ENCODE peak calls at places on chromosomes 11 and 22, in seven cellular contexts. M is body of pancreas, Q is psoas muscle, E is WERI-Rb-1, L is neural progenitor cell, K is GM23338, R is fibroblast of the aortic adventitia. U is an unnamed sample.

GRCh38 chr22:50733521-50734342 is 4.3 kb upstream of the ACR start:
- DNase-seq in R (peak; percentile 31), Q (peak; percentile 39), M (no peak), E (peak; percentile 34), L (peak; percentile 17), K (no peak), U (no peak)

GRCh38 chr11:122690801-122691649 is 35.5 kb downstream of the UBASH3B start:
- DNase-seq in M (peak; percentile 10), L (peak; percentile 18), Q (no peak), R (peak; percentile 74), K (peak; percentile 35), E (no peak), U (no peak)

GRCh38 chr22:46028069-46028991 is 51.4 kb upstream of the WNT7B start:
- DNase-seq in M (no peak), E (no peak), K (no peak), L (no peak), R (no peak), Q (no peak), U (no peak)

GRCh38 chr22:19875061-19875530 is 20.4 kb upstream of the GNB1L start:
- DNase-seq in E (no peak), K (no peak), Q (peak; percentile 39), L (no peak), R (no peak), M (no peak), U (no peak)

GRCh38 chr11:91922846-91923245 is 301.8 kb upstream of the FAT3 start:
- DNase-seq in K (no peak), L (no peak), E (no peak), R (no peak), M (no peak), Q (no peak), U (no peak)

GRCh38 chr11:109033627-109034340 is 368.9 kb downstream of the DDX10 start:
- DNase-seq in L (no peak), R (peak; percentile 99), Q (no peak), M (no peak), E (no peak), K (no peak), U (peak; percentile 85)

GRCh38 chr11:111766834-111767142 is 599 bp upstream of the PPP2R1B start:
- DNase-seq in R (no peak), K (no peak), Q (no peak), L (no peak), M (no peak), E (no peak), U (no peak)

GRCh38 chr22:17921871-17922821 is 102.2 kb downstream of the MICAL3 start:
- DNase-seq in R (no peak), L (peak; percentile 72), Q (no peak), K (peak; percentile 95), E (no peak), M (no peak), U (no peak)

GRCh38 chr11:118109231-118109630 is 22.5 kb upstream of the SMIM35 start:
- DNase-seq in Q (peak; percentile 65), K (no peak), L (no peak), M (no peak), R (peak; percentile 32), E (no peak), U (no peak)

GRCh38 chr11:850777-851762 is 8.4 kb downstream of the TSPAN4 start:
- DNase-seq in E (peak; percentile 75), L (peak; percentile 77), M (no peak), R (peak; percentile 38), K (peak; percentile 73), Q (no peak), U (no peak)

GRCh38 chr22:46581580-46582244 is 38.5 kb upstream of the GRAMD4 start:
- DNase-seq in Q (peak; percentile 75), L (no peak), R (no peak), E (no peak), M (no peak), K (no peak), U (no peak)

GRCh38 chr11:7688238-7688826 is 15.0 kb upstream of the CYB5R2 start:
- DNase-seq in Q (no peak), E (no peak), L (peak; percentile 21), R (peak; percentile 57), K (peak; percentile 74), M (no peak), U (no peak)

GRCh38 chr22:38927033-38927789 is 30.2 kb upstream of the APOBEC3A start:
- DNase-seq in K (peak; percentile 91), E (peak; percentile 91), M (peak; percentile 87), R (peak; percentile 29), Q (peak; percentile 85), L (peak; percentile 89), U (no peak)

GRCh38 chr11:37973926-37974325 is 1375.9 kb upstream of the RAG2 start:
- DNase-seq in K (no peak), L (no peak), R (no peak), Q (no peak), E (no peak), M (no peak), U (no peak)

GRCh38 chr11:122711362-122711761 is 55.8 kb downstream of the UBASH3B start:
- DNase-seq in M (no peak), L (no peak), E (no peak), K (no peak), R (no peak), Q (no peak), U (no peak)

GRCh38 chr11:96748639-96749370 is 359.0 kb downstream of the JRKL start:
- DNase-seq in E (no peak), Q (no peak), R (peak; percentile 65), M (no peak), K (no peak), L (no peak), U (peak; percentile 9)

GRCh38 chr22:17664414-17665045 is 26.0 kb downstream of the BCL2L13 start:
- DNase-seq in L (no peak), R (no peak), E (no peak), M (no peak), K (no peak), Q (no peak), U (no peak)

GRCh38 chr22:38257170-38257569 is 15.6 kb downstream of the TMEM184B start:
- DNase-seq in Q (no peak), M (no peak), L (no peak), R (peak; percentile 82), E (no peak), K (no peak), U (peak; percentile 34)

GRCh38 chr11:69918938-69919650 is 99.9 kb upstream of the FGF3 start:
- DNase-seq in K (peak; percentile 91), R (peak; percentile 65), L (peak; percentile 88), E (peak; percentile 77), M (peak; percentile 67), Q (peak; percentile 88), U (no peak)

GRCh38 chr22:32799516-32799915 is 2.0 kb upstream of the TIMP3 start:
- DNase-seq in M (no peak), K (no peak), R (no peak), E (no peak), Q (no peak), L (no peak), U (no peak)

GRCh38 chr22:32794449-32795213 is 6.9 kb upstream of the TIMP3 start:
- DNase-seq in L (no peak), M (no peak), R (peak; percentile 59), K (peak; percentile 68), E (no peak), Q (no peak), U (no peak)

GRCh38 chr22:32800158-32800557 is 1.3 kb upstream of the TIMP3 start:
- DNase-seq in E (no peak), R (no peak), M (no peak), Q (no peak), L (no peak), K (no peak), U (no peak)

GRCh38 chr22:32795214-32795596 is 6.3 kb upstream of the TIMP3 start:
- DNase-seq in M (no peak), Q (no peak), E (no peak), L (no peak), K (no peak), R (no peak), U (no peak)

DNA sequence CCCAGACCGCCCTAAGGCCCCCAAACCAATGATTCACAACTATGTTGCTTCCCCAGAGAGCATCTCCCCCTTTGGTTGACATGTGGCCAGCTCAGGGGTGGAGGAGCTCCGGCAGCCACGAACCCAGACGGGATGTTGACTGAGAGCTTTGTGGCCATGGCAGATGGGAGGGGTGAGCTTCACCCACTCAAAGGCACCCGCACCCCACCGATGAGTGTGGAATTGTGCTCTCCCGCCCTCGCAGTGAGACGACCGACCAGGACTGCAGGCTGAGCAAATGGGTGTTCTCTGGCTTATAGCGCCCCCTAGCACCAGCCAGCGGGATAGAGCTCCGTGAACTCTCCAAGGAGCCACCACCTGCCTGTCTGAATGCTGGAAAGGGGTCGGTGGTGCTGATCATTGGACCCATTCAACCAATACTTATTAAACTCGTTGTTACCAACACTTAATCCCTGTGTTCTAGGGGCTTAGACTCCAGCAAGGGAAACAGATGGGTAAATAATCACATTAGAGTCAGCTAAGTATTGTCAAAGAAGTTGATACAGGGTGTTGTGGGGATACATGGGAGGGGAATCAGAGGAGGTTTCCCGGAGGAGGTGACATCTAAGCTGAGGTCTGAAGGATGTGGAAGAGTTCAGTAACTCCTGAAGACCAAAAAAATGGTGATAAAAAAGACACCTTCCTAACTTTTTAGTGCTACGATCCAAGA is 4.5 kb upstream of the TIMP3 start:
- DNase-seq in E (peak; percentile 78), R (peak; percentile 81), K (peak; percentile 79), M (peak; percentile 69), Q (peak; percentile 78), L (peak; percentile 82), U (no peak)
- H3K4me3 ChIP-seq in E (no peak overlapping the region), R (no peak overlapping the region), K (no peak overlapping the region), M (no peak overlapping the region), Q (no peak overlapping the region), L (no peak overlapping the region), U (peak overlapping the region; percentile 27)

GRCh38 chr11:125675196-125675595 is 5.5 kb downstream of the ACRV1 start:
- DNase-seq in K (no peak), R (no peak), E (no peak), M (no peak), Q (no peak), L (no peak), U (no peak)
- TF ChIP-seq CTCF in K (no peak), R (no peak), E (no peak), M (no peak), Q (no peak), L (no peak), U (no peak)

GRCh38 chr11:3833461-3833860 is 7.3 kb downstream of the RHOG start:
- DNase-seq in E (no peak), R (no peak), Q (no peak), M (no peak), K (no peak), L (no peak), U (no peak)

GRCh38 chr11:3830088-3830487 is 10.7 kb downstream of the RHOG start:
- DNase-seq in M (no peak), K (no peak), E (no peak), R (no peak), L (no peak), Q (no peak), U (no peak)

GRCh38 chr11:3830741-3831140 is 10.0 kb downstream of the RHOG start:
- DNase-seq in E (no peak), L (no peak), K (no peak), Q (no peak), R (no peak), M (no peak), U (no peak)

GRCh38 chr11:3832816-3833215 is 7.9 kb downstream of the RHOG start:
- DNase-seq in Q (no peak), K (no peak), R (no peak), L (no peak), M (no peak), E (no peak), U (no peak)

GRCh38 chr11:3831378-3832239 is 9.2 kb downstream of the RHOG start:
- DNase-seq in Q (no peak), K (no peak), R (no peak), E (no peak), L (no peak), M (no peak), U (no peak)
- H3K4me3 ChIP-seq in Q (no peak overlapping the region), K (no peak overlapping the region), R (no peak overlapping the region), E (no peak overlapping the region), L (no peak overlapping the region), M (no peak overlapping the region), U (no peak overlapping the region)

GRCh38 chr11:119999220-119999619 is 138.7 kb downstream of the TRIM29 start:
- DNase-seq in L (peak; percentile 54), E (peak; percentile 50), K (peak; percentile 59), Q (no peak), R (no peak), M (no peak), U (no peak)
- TF ChIP-seq CTCF in L (peak; percentile 44), E (peak; percentile 57), K (peak; percentile 51), Q (no peak), R (no peak), M (no peak), U (no peak)

U was measured in AG04449.